ENCODE peak calls at places on chromosomes 2 and 18, in ten cellular contexts. T, W, N, Z, C, D, K, F, I and H are unnamed samples.

GRCh38 chr2:45882707-45883106 is 231.2 kb downstream of the PRKCE start:
- DNase-seq in T (no peak), W (no peak), N (no peak), Z (no peak), C (no peak), D (peak), K (no peak), F (peak), I (peak), H (peak)

GRCh38 chr2:120539937-120540718 is 194.2 kb downstream of the INHBB start:
- DNase-seq in T (no peak), W (no peak), N (no peak), Z (peak), C (no peak), D (peak), K (no peak), F (peak), I (peak), H (peak)

GRCh38 chr18:50819027-50819726 is 639 bp downstream of the MRO start:
- DNase-seq in T (no peak), W (no peak), N (no peak), Z (peak), C (no peak), D (peak), K (no peak), F (peak), I (no peak), H (no peak)

GRCh38 chr2:153287109-153287801 is 191.3 kb downstream of the RPRM start:
- DNase-seq in T (no peak), W (peak), N (no peak), Z (peak), C (no peak), D (no peak), K (no peak), F (peak), I (no peak), H (no peak)

GRCh38 chr2:75558786-75559428 is 1.8 kb downstream of the EVA1A start:
- DNase-seq in T (no peak), W (no peak), N (no peak), Z (no peak), C (no peak), D (peak), K (no peak), F (peak), I (no peak), H (no peak)

GRCh38 chr2:207160115-207160514 is 5.6 kb downstream of the KLF7 start:
- DNase-seq in T (no peak), W (no peak), N (no peak), Z (no peak), C (no peak), D (no peak), K (no peak), F (no peak), I (no peak), H (no peak)

GRCh38 chr2:237471457-237472186 is 15.4 kb upstream of the MLPH start:
- DNase-seq in T (no peak), W (peak), N (no peak), Z (peak), C (peak), D (peak), K (peak), F (no peak), I (peak), H (no peak)

GRCh38 chr2:33247325-33247724 is 229.1 kb upstream of the RASGRP3 start:
- DNase-seq in T (no peak), W (no peak), N (no peak), Z (no peak), C (no peak), D (no peak), K (no peak), F (no peak), I (no peak), H (no peak)

GRCh38 chr2:23661276-23662050 is 265.5 kb downstream of the ATAD2B start:
- DNase-seq in T (no peak), W (no peak), N (no peak), Z (no peak), C (no peak), D (peak), K (no peak), F (no peak), I (no peak), H (no peak)

GRCh38 chr2:10541081-10541480 is 93.0 kb upstream of the ODC1 start:
- DNase-seq in T (no peak), W (no peak), N (no peak), Z (no peak), C (no peak), D (no peak), K (no peak), F (no peak), I (no peak), H (no peak)

GRCh38 chr18:3040183-3040582 is 27.2 kb upstream of the LPIN2 start:
- DNase-seq in T (no peak), W (no peak), N (no peak), Z (no peak), C (no peak), D (no peak), K (no peak), F (no peak), I (no peak), H (no peak)

GRCh38 chr18:23716966-23717365 is 27.7 kb downstream of the LAMA3 start:
- DNase-seq in T (no peak), W (no peak), N (no peak), Z (no peak), C (no peak), D (no peak), K (no peak), F (no peak), I (no peak), H (no peak)

GRCh38 chr2:203763425-203764272 is 57.2 kb downstream of the CD28 start:
- DNase-seq in T (no peak), W (peak), N (no peak), Z (no peak), C (no peak), D (no peak), K (no peak), F (no peak), I (no peak), H (no peak)

GRCh38 chr2:71796174-71796592 is 342.8 kb downstream of the DYSF start:
- DNase-seq in T (no peak), W (no peak), N (peak), Z (no peak), C (no peak), D (peak), K (no peak), F (peak), I (no peak), H (no peak)

GRCh38 chr2:128563348-128563687 is 244.7 kb upstream of the HS6ST1 start:
- DNase-seq in T (no peak), W (no peak), N (no peak), Z (no peak), C (no peak), D (peak), K (no peak), F (peak), I (peak), H (peak)

GRCh38 chr2:55901322-55901721 is 22.3 kb downstream of the EFEMP1 start:
- DNase-seq in T (no peak), W (no peak), N (no peak), Z (no peak), C (no peak), D (no peak), K (no peak), F (peak), I (no peak), H (no peak)

GRCh38 chr2:37554687-37555086 is 116.8 kb downstream of the CDC42EP3 start:
- DNase-seq in T (no peak), W (no peak), N (no peak), Z (no peak), C (no peak), D (no peak), K (no peak), F (no peak), I (no peak), H (no peak)

GRCh38 chr2:102494570-102494969 is 21.5 kb downstream of the SLC9A4 start:
- DNase-seq in T (no peak), W (no peak), N (no peak), Z (no peak), C (no peak), D (no peak), K (no peak), F (no peak), I (no peak), H (no peak)

GRCh38 chr2:150152240-150152639 is 335.2 kb downstream of the RND3 start:
- DNase-seq in T (no peak), W (no peak), N (no peak), Z (no peak), C (no peak), D (no peak), K (no peak), F (no peak), I (no peak), H (no peak)

GRCh38 chr2:33215983-33216382 is 260.5 kb upstream of the RASGRP3 start:
- DNase-seq in T (no peak), W (no peak), N (no peak), Z (no peak), C (no peak), D (no peak), K (no peak), F (no peak), I (no peak), H (no peak)

GRCh38 chr2:121888189-121888557 is 132.7 kb downstream of the TSN start:
- DNase-seq in T (no peak), W (peak), N (no peak), Z (peak), C (no peak), D (no peak), K (no peak), F (no peak), I (no peak), H (no peak)

GRCh38 chr18:9612215-9612830 is 2.0 kb downstream of the PPP4R1 start:
- DNase-seq in T (peak), W (peak), N (no peak), Z (peak), C (no peak), D (no peak), K (peak), F (peak), I (no peak), H (no peak)

GRCh38 chr2:8469709-8470493 is 212.0 kb upstream of the ID2 start:
- DNase-seq in T (no peak), W (no peak), N (no peak), Z (no peak), C (no peak), D (no peak), K (no peak), F (no peak), I (no peak), H (no peak)

GRCh38 chr2:172710584-172711024 is 25.0 kb upstream of the RAPGEF4 start:
- DNase-seq in T (no peak), W (peak), N (peak), Z (peak), C (peak), D (no peak), K (peak), F (peak), I (no peak), H (no peak)

GRCh38 chr2:158011055-158011771 is 90.5 kb upstream of the UPP2 start:
- DNase-seq in T (no peak), W (no peak), N (no peak), Z (no peak), C (no peak), D (no peak), K (no peak), F (no peak), I (no peak), H (no peak)

GRCh38 chr2:236621786-236622185 is 52.2 kb downstream of the ACKR3 start:
- DNase-seq in T (no peak), W (no peak), N (no peak), Z (no peak), C (no peak), D (no peak), K (no peak), F (no peak), I (no peak), H (no peak)

GRCh38 chr2:239022437-239023260 is 174.8 kb downstream of the TWIST2 start:
- DNase-seq in T (no peak), W (no peak), N (no peak), Z (no peak), C (no peak), D (no peak), K (no peak), F (no peak), I (no peak), H (no peak)

GRCh38 chr2:218282173-218282991 is 9.9 kb downstream of the TMBIM1 start:
- DNase-seq in T (no peak), W (no peak), N (no peak), Z (no peak), C (no peak), D (peak), K (no peak), F (no peak), I (peak), H (no peak)

GRCh38 chr2:233686967-233687366 is 5.3 kb downstream of the UGT1A7 start:
- DNase-seq in T (no peak), W (no peak), N (no peak), Z (no peak), C (no peak), D (no peak), K (no peak), F (no peak), I (no peak), H (no peak)

GRCh38 chr18:475202-475624 is 25.3 kb downstream of the COLEC12 start:
- DNase-seq in T (no peak), W (no peak), N (no peak), Z (peak), C (no peak), D (peak), K (no peak), F (peak), I (no peak), H (peak)

GRCh38 chr2:88638743-88639142 is 11.5 kb upstream of the EIF2AK3 start:
- DNase-seq in T (peak), W (no peak), N (no peak), Z (no peak), C (no peak), D (no peak), K (no peak), F (no peak), I (no peak), H (no peak)

GRCh38 chr18:59272971-59273935 is at the start of gene RAX:
- DNase-seq in T (no peak), W (peak), N (no peak), Z (no peak), C (no peak), D (peak), K (peak), F (peak), I (no peak), H (no peak)